ENCODE peak calls at places on chromosomes 12 and 14, in ten cellular contexts. C is HCT116, X is ovary, H is cardiac muscle cell, I is prostate gland, W is upper lobe of right lung, F is right lobe of liver, G is lower lobe of right lung, K is astrocyte, M is psoas muscle. J is an unnamed sample.
A peak's percentile ranks its signal among the peaks of the same experiment; 100 is the strongest.

GRCh38 chr14:93788557-93789365 is 476 bp upstream of the PRIMA1 start:
- DNase-seq in G (no peak), I (peak; percentile 40), M (peak; percentile 49), K (no peak), X (peak; percentile 47), C (no peak), F (no peak), W (no peak), H (peak; percentile 2), J (peak; percentile 66)

GRCh38 chr14:41377926-41378325 is 228.8 kb upstream of the LRFN5 start:
- DNase-seq in M (no peak), H (no peak), W (no peak), I (no peak), K (no peak), C (no peak), X (no peak), F (no peak), G (no peak), J (no peak)

GRCh38 chr12:104480826-104481457 is 24.2 kb downstream of the CHST11 start:
- DNase-seq in W (peak; percentile 77), C (peak; percentile 54), H (peak; percentile 62), G (peak; percentile 88), M (peak; percentile 51), I (no peak), F (peak; percentile 67), K (peak; percentile 88), X (no peak), J (no peak)

GRCh38 chr12:80441921-80442320 is 2.1 kb upstream of the PTPRQ start:
- DNase-seq in M (no peak), K (peak; percentile 95), X (no peak), I (no peak), W (no peak), H (peak; percentile 81), C (no peak), G (no peak), F (no peak), J (no peak)

GRCh38 chr12:126343352-126343751 is 1278.1 kb downstream of the AACS start:
- DNase-seq in C (no peak), W (no peak), X (no peak), K (no peak), F (no peak), H (no peak), I (no peak), G (no peak), M (no peak), J (no peak)

GRCh38 chr12:66641057-66641456 is 37.8 kb downstream of the GRIP1 start:
- DNase-seq in I (no peak), G (no peak), K (no peak), C (no peak), W (no peak), M (no peak), X (no peak), H (no peak), F (no peak), J (no peak)

GRCh38 chr12:62860501-62861156 is 74.3 kb downstream of the PPM1H start:
- DNase-seq in K (no peak), M (no peak), I (no peak), X (no peak), W (no peak), H (peak; percentile 53), F (no peak), G (no peak), C (no peak), J (no peak)

GRCh38 chr12:131827961-131828534 is at the start of gene MMP17:
- DNase-seq in K (peak; percentile 30), I (no peak), C (no peak), X (peak; percentile 52), H (peak; percentile 72), W (peak; percentile 66), F (no peak), M (peak; percentile 74), G (no peak), J (no peak)

GRCh38 chr14:70013269-70013873 is 134.2 kb downstream of the SMOC1 start:
- DNase-seq in C (peak; percentile 23), H (peak; percentile 25), X (no peak), I (no peak), F (no peak), G (no peak), M (no peak), W (no peak), K (no peak), J (no peak)

GRCh38 chr12:55874465-55874864 is 31.7 kb upstream of the MMP19 start:
- DNase-seq in I (no peak), K (peak; percentile 45), C (no peak), F (no peak), G (no peak), M (no peak), W (no peak), H (no peak), X (no peak), J (no peak)

GRCh38 chr14:31492759-31493498 is 5.1 kb upstream of the GPR33 start:
- DNase-seq in G (no peak), M (no peak), X (no peak), K (no peak), H (no peak), C (no peak), I (no peak), W (no peak), F (no peak), J (peak; percentile 5)

GRCh38 chr12:93540506-93540905 is 32.0 kb upstream of the SOCS2 start:
- DNase-seq in F (no peak), K (no peak), X (no peak), G (no peak), W (no peak), I (no peak), C (no peak), H (no peak), M (no peak), J (no peak)

GRCh38 chr12:108390495-108391203 is 51.5 kb upstream of the CMKLR1 start:
- DNase-seq in I (no peak), G (no peak), K (no peak), F (no peak), C (no peak), H (no peak), X (no peak), M (no peak), W (no peak), J (no peak)

GRCh38 chr14:61512508-61512907 is 182.8 kb upstream of the HIF1A start:
- DNase-seq in H (peak; percentile 86), K (peak; percentile 89), G (no peak), F (no peak), M (no peak), I (no peak), X (no peak), C (no peak), W (no peak), J (no peak)

GRCh38 chr12:122866379-122866778 is 29.5 kb downstream of the VPS37B start:
- DNase-seq in K (no peak), G (no peak), X (no peak), W (peak; percentile 54), C (no peak), F (peak; percentile 94), I (no peak), H (no peak), M (no peak), J (no peak)
- H3K27ac ChIP-seq in K (no peak overlapping the region), G (no peak overlapping the region), X (no peak overlapping the region), W (no peak overlapping the region), C (no peak overlapping the region), F (peak overlapping the region; percentile 50), I (no peak overlapping the region), H (peak overlapping the region; percentile 25), M (peak overlapping the region; percentile 78), J (peak overlapping the region; percentile 95)

DNA sequence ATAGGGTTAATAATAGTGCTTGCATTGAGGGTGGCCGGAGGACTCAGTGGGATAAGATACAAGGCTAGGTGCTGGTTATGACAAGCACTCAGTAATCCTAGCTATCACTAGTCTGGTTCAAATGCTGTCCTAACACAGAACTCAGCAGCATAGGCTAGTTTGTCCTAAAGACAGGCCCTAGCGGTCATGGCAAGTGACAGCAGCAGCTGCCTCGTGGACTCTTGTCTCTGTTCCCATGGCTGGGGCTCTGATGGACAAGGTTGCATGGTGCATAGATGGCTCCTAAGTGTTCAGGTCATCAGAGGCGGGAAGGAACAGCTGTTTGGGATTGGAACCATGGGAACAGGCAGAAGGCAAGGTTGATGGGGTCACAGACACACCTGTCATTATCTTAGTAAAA is 42.4 kb upstream of the IGF1 start:
- DNase-seq in C (no peak), W (no peak), H (no peak), I (no peak), K (no peak), M (no peak), X (no peak), G (no peak), F (no peak), J (no peak)
- TF ChIP-seq CTCF in C (no peak), W (no peak), H (no peak), I (no peak), K (no peak), M (no peak), X (no peak), G (no peak), F (no peak), J (no peak)

GRCh38 chr14:103030741-103031565 is 26.4 kb downstream of the CDC42BPB start:
- DNase-seq in K (no peak), F (no peak), X (no peak), I (no peak), W (no peak), H (no peak), M (no peak), G (no peak), C (no peak), J (no peak)
- H3K27ac ChIP-seq in K (no peak overlapping the region), F (peak overlapping the region; percentile 8), X (no peak overlapping the region), I (peak overlapping the region; percentile 0), W (no peak overlapping the region), H (no peak overlapping the region), M (no peak overlapping the region), G (peak overlapping the region; percentile 18), C (no peak overlapping the region), J (peak overlapping the region; percentile 48)

GRCh38 chr14:103749452-103749851 is 33.8 kb downstream of the ZFYVE21 start:
- DNase-seq in C (no peak), G (no peak), H (no peak), X (no peak), F (no peak), I (no peak), M (no peak), W (no peak), K (no peak), J (no peak)

GRCh38 chr14:103748539-103748867 is 32.9 kb downstream of the ZFYVE21 start:
- DNase-seq in K (no peak), I (no peak), F (no peak), G (no peak), C (no peak), M (no peak), X (no peak), W (no peak), H (no peak), J (no peak)

GRCh38 chr14:103753809-103754208 is 38.2 kb downstream of the ZFYVE21 start:
- DNase-seq in H (no peak), K (no peak), X (no peak), W (no peak), C (no peak), F (no peak), G (no peak), M (no peak), I (no peak), J (no peak)

GRCh38 chr14:103746706-103747105 is 31.1 kb downstream of the ZFYVE21 start:
- DNase-seq in K (peak; percentile 71), M (no peak), H (peak; percentile 28), X (no peak), W (no peak), G (no peak), I (no peak), F (no peak), C (no peak), J (no peak)

DNA sequence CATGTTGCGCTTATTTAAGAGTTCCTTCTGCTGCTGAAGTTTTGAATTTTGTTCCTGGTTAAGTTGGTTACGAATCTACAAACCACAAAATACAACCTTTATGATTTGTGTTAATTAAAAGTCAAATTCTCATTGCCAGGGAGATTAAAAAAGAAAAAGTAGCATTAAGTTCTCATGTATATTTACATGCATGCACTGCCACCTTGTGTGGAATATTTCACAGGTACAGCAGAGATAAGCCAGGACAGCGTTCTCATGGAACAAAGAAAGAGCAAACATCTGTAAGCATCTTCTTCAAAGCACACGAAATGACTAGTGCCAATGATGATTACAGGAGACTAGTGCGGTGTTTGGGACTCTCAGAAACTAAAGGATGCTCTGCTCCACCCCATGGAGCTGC is 34.2 kb downstream of the ZFYVE21 start:
- DNase-seq in K (no peak), C (no peak), H (no peak), G (no peak), X (no peak), I (no peak), F (no peak), M (no peak), W (no peak), J (no peak)
- TF ChIP-seq CTCF in K (no peak), C (peak; percentile 9), H (no peak), G (peak; percentile 15), X (no peak), I (no peak), F (peak; percentile 5), M (peak; percentile 37), W (no peak), J (no peak)

J was measured in RWPE1.